ENCODE peak calls at places on chromosomes 5 and 9, in six cellular contexts. One of them, this sample, is unnamed.

GRCh38 chr5:148968311-148968710 is 94.6 kb downstream of the SH3TC2 start:
- DNase-seq in sigmoid colon: no peak
- DNase-seq in DMS 273 treated with DMSO at 0.1 percent for 48 hours: no peak
- DNase-seq in NAMALWA: no peak
- DNase-seq in OCI-M1: no peak
- DNase-seq in IMR-90: no peak
- DNase-seq in this sample: no peak

GRCh38 chr9:33167084-33167948 is at the start of gene B4GALT1:
- DNase-seq in sigmoid colon: peak
- DNase-seq in DMS 273 treated with DMSO at 0.1 percent for 48 hours: peak
- DNase-seq in NAMALWA: peak
- DNase-seq in OCI-M1: peak
- DNase-seq in IMR-90: peak
- DNase-seq in this sample: peak

GRCh38 chr9:93501406-93501805 is 48.0 kb upstream of the FAM120AOS start:
- DNase-seq in sigmoid colon: no peak
- DNase-seq in DMS 273 treated with DMSO at 0.1 percent for 48 hours: no peak
- DNase-seq in NAMALWA: peak
- DNase-seq in OCI-M1: peak
- DNase-seq in IMR-90: no peak
- DNase-seq in this sample: no peak

GRCh38 chr5:143341807-143342570 is 61.5 kb downstream of the NR3C1 start:
- DNase-seq in sigmoid colon: no peak
- DNase-seq in DMS 273 treated with DMSO at 0.1 percent for 48 hours: no peak
- DNase-seq in NAMALWA: no peak
- DNase-seq in OCI-M1: peak
- DNase-seq in IMR-90: peak
- DNase-seq in this sample: no peak

GRCh38 chr5:74966151-74967050 is 86.0 kb downstream of the GCNT4 start:
- DNase-seq in sigmoid colon: no peak
- DNase-seq in DMS 273 treated with DMSO at 0.1 percent for 48 hours: no peak
- DNase-seq in NAMALWA: no peak
- DNase-seq in OCI-M1: no peak
- DNase-seq in IMR-90: peak
- DNase-seq in this sample: no peak

GRCh38 chr9:129290606-129291005 is 112.5 kb upstream of the IER5L start:
- DNase-seq in sigmoid colon: peak
- DNase-seq in DMS 273 treated with DMSO at 0.1 percent for 48 hours: no peak
- DNase-seq in NAMALWA: no peak
- DNase-seq in OCI-M1: no peak
- DNase-seq in IMR-90: no peak
- DNase-seq in this sample: no peak

GRCh38 chr5:181203842-181204560 is 995 bp downstream of the TRIM7 start:
- DNase-seq in sigmoid colon: peak
- DNase-seq in DMS 273 treated with DMSO at 0.1 percent for 48 hours: no peak
- DNase-seq in NAMALWA: no peak
- DNase-seq in OCI-M1: no peak
- DNase-seq in IMR-90: no peak
- DNase-seq in this sample: no peak

GRCh38 chr5:100901851-100902341 is 1.2 kb downstream of the ST8SIA4 start:
- DNase-seq in sigmoid colon: peak
- DNase-seq in DMS 273 treated with DMSO at 0.1 percent for 48 hours: no peak
- DNase-seq in NAMALWA: peak
- DNase-seq in OCI-M1: peak
- DNase-seq in IMR-90: no peak
- DNase-seq in this sample: peak

GRCh38 chr9:110753734-110754231 is 85.2 kb downstream of the MUSK start:
- DNase-seq in sigmoid colon: no peak
- DNase-seq in DMS 273 treated with DMSO at 0.1 percent for 48 hours: no peak
- DNase-seq in NAMALWA: no peak
- DNase-seq in OCI-M1: no peak
- DNase-seq in IMR-90: peak
- DNase-seq in this sample: no peak

This sample was measured in GF-D8.